ENCODE peak calls at places on chromosomes 4 and X, in seven cellular contexts. M, I, X, A, G, V and K are unnamed samples. For H3K27me3 and H3K4me1, the result is how much of the 10 kb centered on the place peaks cover.

GRCh38 chrX:103666202-103667107 is 20.0 kb downstream of the MORF4L2 start:
- DNase-seq in M (no peak), A (peak), G (no peak), I (no peak), V (no peak), X (no peak), K (no peak)

GRCh38 chrX:145843196-145843595 is 25.6 kb downstream of the SLITRK2 start:
- DNase-seq in V (no peak), X (no peak), A (no peak), I (no peak), G (no peak), M (no peak), K (no peak)

GRCh38 chr4:66863481-66863880 is 681.8 kb downstream of the CENPC start:
- DNase-seq in A (no peak), V (no peak), G (no peak), X (no peak), I (no peak), M (no peak), K (no peak)

GRCh38 chr4:138898282-138898681 is 117.3 kb upstream of the NOCT start:
- DNase-seq in G (no peak), M (no peak), A (no peak), I (no peak), X (no peak), V (no peak), K (no peak)

GRCh38 chrX:132118361-132118760 is 9.5 kb downstream of the FRMD7 start:
- DNase-seq in M (no peak), G (no peak), A (no peak), I (no peak), V (no peak), X (no peak), K (no peak)

GRCh38 chrX:47198026-47198686 is 4.5 kb downstream of the UBA1 start:
- DNase-seq in M (peak), X (no peak), A (no peak), V (no peak), G (no peak), I (no peak), K (no peak)

GRCh38 chr4:105112274-105112673 is 34.4 kb upstream of the TET2 start:
- DNase-seq in A (no peak), M (no peak), X (no peak), I (no peak), V (no peak), G (no peak), K (no peak)

GRCh38 chr4:188439641-188440311 is 300.5 kb downstream of the TRIML1 start:
- DNase-seq in A (peak), G (peak), X (no peak), M (no peak), V (no peak), I (no peak), K (no peak)

GRCh38 chr4:87476934-87477333 is 52.2 kb downstream of the SPARCL1 start:
- DNase-seq in V (no peak), M (no peak), I (no peak), X (no peak), A (no peak), G (no peak), K (no peak)

GRCh38 chrX:46770006-46770816 is 11.3 kb upstream of the SLC9A7 start:
- DNase-seq in V (no peak), G (no peak), I (no peak), A (peak), X (no peak), M (no peak), K (no peak)

GRCh38 chr4:103008875-103009729 is 10.4 kb downstream of the SLC9B1 start:
- DNase-seq in M (no peak), I (no peak), A (peak), V (peak), G (peak), X (no peak), K (no peak)

GRCh38 chr4:185541251-185541671 is 6.0 kb upstream of the PDLIM3 start:
- DNase-seq in I (peak), X (no peak), V (no peak), G (no peak), M (no peak), A (no peak), K (no peak)

GRCh38 chr4:185540487-185541125 is 5.3 kb upstream of the PDLIM3 start:
- DNase-seq in V (no peak), G (no peak), A (no peak), I (no peak), X (no peak), M (no peak), K (no peak)

GRCh38 chr4:185542626-185543336 is 7.5 kb upstream of the PDLIM3 start:
- DNase-seq in V (no peak), M (peak), G (no peak), X (no peak), A (no peak), I (peak), K (no peak)

GRCh38 chr4:185538806-185539205 is 3.5 kb upstream of the PDLIM3 start:
- DNase-seq in M (no peak), A (no peak), X (no peak), I (no peak), G (no peak), V (no peak), K (no peak)

DNA sequence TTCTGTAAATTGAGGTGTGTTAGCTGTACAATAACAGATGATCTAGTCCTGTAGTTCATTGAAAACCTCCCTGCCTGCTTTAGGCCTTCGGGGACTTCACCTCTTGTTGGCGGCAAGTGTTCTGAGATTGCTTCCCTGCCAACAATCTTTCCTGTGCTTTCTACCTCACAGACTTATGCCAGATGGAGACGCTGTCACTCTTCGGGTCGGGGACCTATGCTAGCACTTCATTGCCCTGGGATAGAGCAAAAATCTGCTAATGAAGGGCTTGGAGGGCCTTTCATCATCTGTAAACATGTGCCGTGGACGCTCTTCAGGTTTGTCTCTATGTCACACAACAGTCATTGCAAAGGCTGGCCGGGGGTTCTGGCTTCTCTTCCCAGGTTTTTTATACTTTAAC is 4.7 kb upstream of the PDLIM3 start:
- DNase-seq in X (no peak), I (no peak), M (no peak), G (no peak), A (no peak), V (no peak), K (no peak)
- H3K27me3 ChIP-seq in X (under half), I (under half), M (under half), G (under half), A (under half), V (under half), K (under half)

GRCh38 chr4:101347267-101347556 is at the start of gene PPP3CA:
- DNase-seq in X (peak), V (no peak), G (no peak), A (no peak), I (no peak), M (no peak), K (no peak)

GRCh38 chr4:101346562-101347266 is 612 bp downstream of the PPP3CA start:
- DNase-seq in X (peak), V (peak), I (peak), A (peak), G (peak), M (peak), K (peak)

GRCh38 chr4:101346312-101346561 is 1.1 kb downstream of the PPP3CA start:
- DNase-seq in M (no peak), G (no peak), X (peak), I (no peak), A (no peak), V (no peak), K (peak)

GRCh38 chr4:101348367-101348827 is 1.1 kb upstream of the PPP3CA start:
- DNase-seq in G (peak), A (peak), M (no peak), X (no peak), I (peak), V (no peak), K (no peak)

GRCh38 chr4:101347557-101348366 is 436 bp upstream of the PPP3CA start:
- DNase-seq in G (peak), V (peak), M (peak), X (peak), A (peak), I (peak), K (peak)
- H3K4me3 ChIP-seq in G (peak), V (peak), M (peak), X (peak), A (peak), I (peak), K (peak)

GRCh38 chr4:6693274-6694176 is at the start of gene S100P:
- DNase-seq in V (no peak), G (peak), M (no peak), I (no peak), A (no peak), X (no peak), K (no peak)
- H3K4me1 ChIP-seq in V (under half), G (under half), M (under half), I (under half), A (under half), X (half or more), K (half or more)

DNA sequence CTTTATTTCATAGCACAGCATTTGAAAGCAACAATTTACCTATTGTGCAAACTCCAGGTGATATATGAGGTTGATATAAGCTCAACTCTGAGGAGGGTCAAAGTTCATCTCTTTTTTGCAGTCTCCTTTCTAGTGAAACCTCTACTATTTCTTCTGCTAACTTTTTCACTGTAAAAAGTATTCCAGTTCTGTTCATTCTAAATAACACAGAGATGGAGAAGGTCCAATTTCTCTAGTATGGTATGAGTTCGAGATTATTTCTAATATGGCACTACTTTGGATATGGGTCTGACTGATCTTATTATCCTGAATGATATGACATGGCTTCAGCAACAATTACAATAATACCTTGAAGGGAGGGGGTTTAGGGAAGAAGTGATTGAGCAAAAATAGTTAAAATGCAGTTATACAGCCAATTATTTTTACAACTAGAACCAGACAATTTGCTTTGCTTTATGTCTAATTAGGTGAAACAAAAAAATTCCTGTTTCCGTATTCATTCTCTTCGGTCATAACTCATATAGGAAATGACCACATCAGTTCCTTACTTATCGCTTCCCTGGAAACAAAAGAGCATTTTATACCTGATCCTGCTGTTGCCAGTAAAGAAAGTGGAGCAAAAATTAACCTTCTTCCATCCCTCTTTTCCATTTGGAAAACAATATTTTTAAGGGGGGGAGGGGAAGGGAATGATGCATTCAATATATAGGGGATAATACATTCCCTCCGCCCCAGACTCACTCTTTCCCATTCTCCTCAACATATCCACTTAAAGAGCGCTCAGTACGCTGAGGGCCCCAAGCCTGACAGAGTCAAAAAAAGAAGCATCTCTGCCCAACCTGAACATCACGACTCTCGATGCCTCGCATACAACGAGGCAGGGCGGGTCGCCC is 1.0 kb downstream of the TBC1D9 start:
- DNase-seq in G (peak), V (no peak), A (no peak), X (no peak), I (no peak), M (no peak), K (no peak)
- H3K27me3 ChIP-seq in G (under half), V (under half), A (under half), X (under half), I (under half), M (under half), K (under half)